ENCODE peak calls at places on chromosomes 6 and 20, in six cellular contexts. Y, L, A, W, D and H are unnamed samples.

GRCh38 chr6:2734517-2735076 is 16.1 kb downstream of the MYLK4 start:
- DNase-seq in W (no peak), D (no peak), A (no peak), Y (no peak), L (no peak), H (peak; percentile 29)

GRCh38 chr20:59808729-59809381 is 124.6 kb downstream of the SYCP2 start:
- DNase-seq in L (no peak), Y (no peak), A (no peak), W (no peak), D (no peak), H (no peak)

GRCh38 chr20:42958367-42959112 is 231.2 kb downstream of the PTPRT start:
- DNase-seq in D (no peak), W (no peak), Y (no peak), L (no peak), A (no peak), H (no peak)

GRCh38 chr20:63224272-63225081 is 8.5 kb upstream of the YTHDF1 start:
- DNase-seq in D (peak; percentile 60), Y (peak; percentile 22), W (no peak), A (peak; percentile 32), L (peak; percentile 32), H (no peak)

GRCh38 chr6:170146640-170147039 is 144.2 kb downstream of the DLL1 start:
- DNase-seq in W (no peak), A (no peak), D (no peak), L (no peak), Y (no peak), H (no peak)

GRCh38 chr20:44586289-44586911 is 4.0 kb downstream of the PKIG start:
- DNase-seq in W (no peak), Y (peak; percentile 36), L (peak; percentile 98), D (no peak), A (no peak), H (no peak)

GRCh38 chr6:2839195-2839981 is 2.3 kb downstream of the SERPINB1 start:
- DNase-seq in Y (peak; percentile 36), D (peak; percentile 59), W (no peak), A (no peak), L (peak; percentile 37), H (no peak)

GRCh38 chr6:167588181-167588919 is 238.4 kb upstream of the AFDN start:
- DNase-seq in W (no peak), Y (no peak), L (no peak), D (no peak), A (no peak), H (no peak)

GRCh38 chr6:124881898-124882579 is 80.2 kb upstream of the RNF217 start:
- DNase-seq in Y (no peak), W (no peak), A (no peak), D (no peak), L (no peak), H (no peak)

GRCh38 chr6:112557961-112558360 is 210.8 kb downstream of the RFPL4B start:
- DNase-seq in A (no peak), L (no peak), W (no peak), Y (no peak), D (no peak), H (no peak)

GRCh38 chr20:36219671-36220220 is 16.5 kb upstream of the AAR2 start:
- DNase-seq in L (no peak), W (no peak), Y (no peak), D (no peak), A (no peak), H (no peak)

GRCh38 chr20:14288341-14289330 is 48.8 kb downstream of the FLRT3 start:
- DNase-seq in W (no peak), D (peak; percentile 33), L (peak; percentile 2), Y (no peak), A (no peak), H (no peak)

GRCh38 chr6:140697585-140697984 is 1323.1 kb upstream of the CITED2 start:
- DNase-seq in D (no peak), L (no peak), A (no peak), Y (no peak), W (no peak), H (no peak)

GRCh38 chr6:107106165-107106564 is 9.2 kb downstream of the BEND3 start:
- DNase-seq in A (no peak), L (no peak), Y (no peak), W (no peak), D (no peak), H (no peak)

GRCh38 chr20:4684837-4685413 is 36.8 kb upstream of the PRND start:
- DNase-seq in W (no peak), Y (no peak), L (peak; percentile 53), D (no peak), A (no peak), H (no peak)

GRCh38 chr6:151069641-151070040 is 170.1 kb upstream of the AKAP12 start:
- DNase-seq in D (no peak), Y (no peak), A (no peak), W (no peak), L (no peak), H (no peak)

GRCh38 chr6:133248241-133249001 is 7.3 kb downstream of the EYA4 start:
- DNase-seq in W (no peak), Y (no peak), D (no peak), L (no peak), A (no peak), H (no peak)

GRCh38 chr20:24753136-24753535 is 195.9 kb upstream of the CST7 start:
- DNase-seq in D (no peak), L (no peak), A (no peak), Y (no peak), W (no peak), H (no peak)

GRCh38 chr6:14055541-14055940 is 62.0 kb upstream of the CD83 start:
- DNase-seq in L (no peak), A (no peak), Y (no peak), W (no peak), D (no peak), H (no peak)

GRCh38 chr20:45828589-45828988 is 1.5 kb upstream of the TNNC2 start:
- DNase-seq in W (no peak), D (no peak), Y (no peak), L (no peak), A (no peak), H (no peak)

GRCh38 chr20:4006640-4007039 is 8.7 kb downstream of the RNF24 start:
- DNase-seq in L (no peak), A (peak; percentile 73), W (no peak), Y (no peak), D (no peak), H (no peak)

GRCh38 chr6:103002282-103002681 is 1608.8 kb downstream of the GRIK2 start:
- DNase-seq in A (no peak), Y (no peak), D (no peak), L (no peak), W (no peak), H (peak; percentile 36)

GRCh38 chr20:23193985-23194384 is 107.9 kb upstream of the CD93 start:
- DNase-seq in D (no peak), W (no peak), L (peak; percentile 78), Y (no peak), A (no peak), H (peak; percentile 39)

DNA sequence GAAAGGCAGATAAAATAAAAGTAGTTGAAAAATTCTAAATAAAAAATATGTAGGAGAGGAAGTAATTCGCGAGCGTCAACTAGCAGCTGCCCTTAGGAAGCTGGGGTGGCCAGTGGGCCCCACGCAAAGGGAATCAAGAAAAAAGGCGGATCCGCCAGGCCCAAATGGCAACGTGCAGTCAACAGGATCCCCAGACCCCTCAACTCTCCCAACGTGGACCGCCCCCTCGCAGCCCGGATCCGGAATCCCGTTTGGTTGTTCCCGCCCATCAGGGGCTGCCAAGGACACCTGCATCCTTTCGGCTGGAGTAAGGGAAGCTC is 296 bp downstream of the DZANK1 start:
- DNase-seq in D (peak; percentile 84), A (no peak), Y (no peak), L (no peak), W (no peak), H (no peak)
- TF ChIP-seq POLR2A in D (peak; percentile 74), A (no peak), Y (no peak), L (no peak), W (no peak), H (no peak)

GRCh38 chr6:33711140-33712129 is at the start of gene UQCC2:
- DNase-seq in A (peak; percentile 97), D (peak; percentile 87), W (peak; percentile 90), Y (peak; percentile 98), L (peak; percentile 98), H (peak; percentile 99)
- TF ChIP-seq POLR2A in A (peak; percentile 59), D (peak; percentile 50), W (peak; percentile 91), Y (peak; percentile 70), L (peak; percentile 95), H (peak; percentile 95)

GRCh38 chr6:109853951-109854350 is 124.2 kb upstream of the GPR6 start:
- DNase-seq in W (no peak), D (no peak), L (no peak), A (no peak), Y (no peak), H (no peak)
- TF ChIP-seq POLR2A in W (no peak), D (no peak), L (no peak), A (no peak), Y (no peak), H (no peak)

DNA sequence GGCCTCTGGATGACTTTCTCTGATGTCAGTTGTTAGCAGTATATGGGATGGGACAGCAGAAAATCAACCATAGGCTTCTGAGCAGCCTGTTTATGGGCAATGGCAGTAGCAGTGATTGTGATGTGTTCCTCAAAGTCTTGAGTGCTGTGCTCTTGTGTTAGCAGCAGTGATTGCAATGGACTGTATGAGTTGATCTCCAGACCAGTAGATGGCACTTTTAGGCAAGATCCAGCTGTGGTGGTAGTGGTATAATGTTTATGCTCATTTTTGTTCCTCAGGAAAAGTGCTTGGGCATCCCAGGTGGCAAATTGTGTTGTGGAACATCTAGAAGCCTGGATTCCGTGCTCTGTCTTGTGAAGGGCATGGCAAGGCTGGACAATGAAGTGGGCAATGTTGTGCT is 181.6 kb upstream of the SYNCRIP start:
- DNase-seq in D (no peak), L (no peak), Y (no peak), A (no peak), W (no peak), H (no peak)
- TF ChIP-seq POLR2A in D (no peak), L (no peak), Y (no peak), A (no peak), W (no peak), H (no peak)